ENCODE peak calls at places on chromosomes 5 and 9, in seven cellular contexts. C is fibroblast of lung, H is GM12878, X is IMR-90, O is K562, B is adipocyte, P is HCT116. Q is an unnamed sample.
A peak's percentile ranks its signal among the peaks of the same experiment; 100 is the strongest.

GRCh38 chr9:83707518-83707767 is 315 bp downstream of the UBQLN1 start:
- DNase-seq in C (peak; percentile 81), H (no peak), X (no peak), O (no peak), B (peak; percentile 87), P (no peak), Q (peak; percentile 84)

GRCh38 chr5:138463335-138464017 is 1.8 kb upstream of the EGR1 start:
- DNase-seq in C (no peak), H (no peak), X (no peak), O (peak; percentile 61), B (no peak), P (no peak), Q (no peak)

GRCh38 chr9:96062051-96062450 is 186.6 kb downstream of the ERCC6L2 start:
- DNase-seq in C (no peak), H (no peak), X (no peak), O (no peak), B (peak; percentile 4), P (no peak), Q (no peak)

GRCh38 chr9:73116030-73116429 is 35.6 kb upstream of the ANXA1 start:
- DNase-seq in C (peak; percentile 89), H (no peak), X (peak; percentile 80), O (no peak), B (peak; percentile 71), P (no peak), Q (no peak)

GRCh38 chr5:79582186-79582585 is 30.1 kb upstream of the TENT2 start:
- DNase-seq in C (no peak), H (no peak), X (no peak), O (no peak), B (no peak), P (no peak), Q (no peak)

GRCh38 chr9:33239922-33240321 is at the start of gene SPINK4:
- DNase-seq in C (peak; percentile 67), H (no peak), X (peak; percentile 37), O (peak; percentile 78), B (no peak), P (no peak), Q (no peak)

GRCh38 chr9:123267481-123268239 is 726 bp downstream of the STRBP start:
- DNase-seq in C (no peak), H (no peak), X (no peak), O (peak; percentile 28), B (no peak), P (no peak), Q (no peak)

GRCh38 chr9:91693226-91693625 is 256.8 kb downstream of the ROR2 start:
- DNase-seq in C (peak; percentile 29), H (no peak), X (no peak), O (no peak), B (no peak), P (no peak), Q (no peak)

GRCh38 chr9:18857769-18858168 is 175.2 kb downstream of the SAXO1 start:
- DNase-seq in C (peak; percentile 39), H (no peak), X (peak; percentile 80), O (no peak), B (peak; percentile 56), P (no peak), Q (no peak)

GRCh38 chr9:110104201-110104845 is 103.6 kb downstream of the C9orf152 start:
- DNase-seq in C (peak; percentile 80), H (no peak), X (peak; percentile 85), O (no peak), B (no peak), P (no peak), Q (peak; percentile 98)

GRCh38 chr9:19229725-19230355 is 653 bp upstream of the DENND4C start:
- DNase-seq in C (no peak), H (no peak), X (no peak), O (no peak), B (no peak), P (peak; percentile 36), Q (peak; percentile 86)

GRCh38 chr9:107504585-107505455 is 15.3 kb upstream of the KLF4 start:
- DNase-seq in C (peak; percentile 83), H (no peak), X (peak; percentile 93), O (no peak), B (peak; percentile 92), P (no peak), Q (peak; percentile 66)

GRCh38 chr5:127505819-127506218 is 11.6 kb upstream of the PRRC1 start:
- DNase-seq in C (no peak), H (no peak), X (no peak), O (no peak), B (no peak), P (no peak), Q (no peak)

GRCh38 chr9:74942801-74943200 is 9.9 kb downstream of the C9orf40 start:
- DNase-seq in C (peak; percentile 22), H (no peak), X (peak; percentile 8), O (no peak), B (no peak), P (no peak), Q (no peak)

GRCh38 chr5:113293068-113293571 is 141.7 kb downstream of the TSSK1B start:
- DNase-seq in C (peak; percentile 25), H (no peak), X (peak; percentile 28), O (no peak), B (no peak), P (no peak), Q (no peak)

GRCh38 chr5:159449925-159450324 is 119.6 kb upstream of the IL12B start:
- DNase-seq in C (peak; percentile 80), H (no peak), X (peak; percentile 39), O (no peak), B (no peak), P (peak; percentile 48), Q (no peak)

GRCh38 chr5:67502951-67503350 is 306.4 kb upstream of the CD180 start:
- DNase-seq in C (no peak), H (no peak), X (no peak), O (no peak), B (no peak), P (no peak), Q (no peak)

DNA sequence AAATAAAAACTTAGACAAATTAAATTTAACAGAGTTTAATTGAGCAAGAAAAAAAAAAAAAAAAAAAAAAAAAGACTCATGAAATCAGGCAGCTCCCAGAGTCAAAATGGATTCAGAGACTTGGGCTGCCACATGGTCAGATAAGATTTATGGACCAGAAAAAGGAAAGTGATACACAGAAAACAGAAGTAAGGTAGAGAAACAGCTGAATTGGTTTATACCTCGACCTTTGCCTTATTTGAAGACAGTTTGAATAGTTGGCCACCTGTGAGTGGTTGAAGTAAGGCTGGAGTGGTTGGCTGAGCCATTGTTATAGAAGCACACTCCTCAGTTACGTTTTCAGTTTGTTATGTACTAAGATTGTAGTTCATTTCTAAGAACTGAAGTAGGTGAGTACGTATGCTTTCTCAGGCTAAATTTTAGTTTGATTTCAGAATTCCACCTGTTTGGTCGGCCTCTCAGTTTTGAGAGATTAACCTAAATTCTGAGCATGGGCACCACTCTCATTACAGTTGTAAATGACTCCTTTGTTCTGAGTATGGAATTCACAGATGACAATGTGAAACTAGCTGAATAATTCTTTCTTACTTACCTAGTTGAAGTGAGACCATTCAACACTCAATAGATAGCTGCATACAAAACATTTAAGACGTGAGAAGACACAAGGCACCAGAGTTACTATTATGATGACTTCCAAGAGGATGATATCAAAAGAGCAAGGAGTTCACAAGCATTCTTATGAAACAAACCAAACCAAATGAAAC is 149.0 kb downstream of the AOPEP start:
- DNase-seq in C (no peak), H (peak; percentile 52), X (no peak), O (no peak), B (no peak), P (no peak), Q (no peak)
- H3K9ac ChIP-seq in C (no peak overlapping the region), H (peak overlapping the region; percentile 46), X (no peak overlapping the region), O (no peak overlapping the region), B (no peak overlapping the region), P (no peak overlapping the region), Q (no peak overlapping the region)

GRCh38 chr5:114361724-114362196 is at the start of gene KCNN2:
- DNase-seq in C (peak; percentile 57), H (peak; percentile 26), X (peak; percentile 92), O (no peak), B (peak; percentile 78), P (no peak), Q (peak; percentile 39)
- H3K4me3 ChIP-seq in C (peak within 1 kb of the TSS; percentile 59), H (peak within 1 kb of the TSS; percentile 44), X (peak within 1 kb of the TSS; percentile 76), O (no peak within 1 kb of the TSS), B (peak within 1 kb of the TSS; percentile 65), P (no peak within 1 kb of the TSS), Q (peak within 1 kb of the TSS; percentile 85)

GRCh38 chr5:123098767-123099513 is 9.9 kb downstream of the PRDM6 start:
- DNase-seq in C (peak; percentile 18), H (no peak), X (no peak), O (no peak), B (no peak), P (no peak), Q (peak; percentile 84)
- H3K9ac ChIP-seq in C (peak overlapping the region; percentile 35), H (no peak overlapping the region), X (no peak overlapping the region), O (no peak overlapping the region), B (no peak overlapping the region), P (no peak overlapping the region), Q (no peak overlapping the region)

DNA sequence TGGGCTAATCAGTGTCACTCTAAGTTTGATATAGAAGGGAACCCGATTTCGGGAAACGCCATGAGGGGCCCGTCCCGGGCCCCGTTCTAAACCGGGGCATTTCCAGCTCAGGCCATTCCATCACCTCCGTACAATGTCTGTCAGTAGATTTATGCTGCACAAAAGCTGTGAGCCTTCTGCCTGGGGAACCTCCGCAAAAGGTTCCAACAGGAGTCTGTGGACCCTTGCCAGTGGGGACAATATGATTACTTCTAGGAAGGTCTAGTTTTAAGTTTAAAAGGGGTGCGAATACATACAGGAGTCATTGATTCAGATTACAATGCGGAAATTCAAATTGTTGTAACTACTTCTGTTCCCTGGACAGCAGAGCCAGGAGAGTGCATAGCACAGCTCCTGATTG is 57.6 kb downstream of the RAPGEF1 start:
- DNase-seq in C (no peak), H (no peak), X (no peak), O (no peak), B (no peak), P (no peak), Q (no peak)
- H3K4me3 ChIP-seq in C (no peak overlapping the region), H (no peak overlapping the region), X (no peak overlapping the region), O (no peak overlapping the region), B (no peak overlapping the region), P (no peak overlapping the region), Q (no peak overlapping the region)

GRCh38 chr5:33539192-33539591 is 98.4 kb downstream of the TARS1 start:
- DNase-seq in C (no peak), H (no peak), X (peak; percentile 20), O (no peak), B (no peak), P (no peak), Q (no peak)

GRCh38 chr5:33536802-33537201 is 96.0 kb downstream of the TARS1 start:
- DNase-seq in C (no peak), H (no peak), X (no peak), O (no peak), B (no peak), P (no peak), Q (no peak)

GRCh38 chr5:33537240-33537639 is 96.5 kb downstream of the TARS1 start:
- DNase-seq in C (peak; percentile 20), H (no peak), X (no peak), O (no peak), B (no peak), P (no peak), Q (no peak)

GRCh38 chr5:33538201-33538600 is 97.4 kb downstream of the TARS1 start:
- DNase-seq in C (no peak), H (no peak), X (no peak), O (no peak), B (no peak), P (no peak), Q (no peak)
- H3K9ac ChIP-seq in C (no peak overlapping the region), H (no peak overlapping the region), X (no peak overlapping the region), O (no peak overlapping the region), B (no peak overlapping the region), P (no peak overlapping the region), Q (no peak overlapping the region)

Q was measured in trophoblast cell.